ENCODE peak calls at places on chromosome 1, in five cellular contexts. Q is ovary, X is astrocyte of the cerebellum, H is HCT116, C is kidney. P is an unnamed sample.

GRCh38 chr1:214957330-214958137 is 125.0 kb upstream of the KCNK2 start:
- DNase-seq in Q (no peak), X (peak), H (no peak), C (no peak), P (no peak)

GRCh38 chr1:243455760-243456651 is 200.2 kb downstream of the SDCCAG8 start:
- DNase-seq in Q (no peak), X (no peak), H (no peak), C (no peak), P (no peak)

GRCh38 chr1:119294728-119295127 is 73.9 kb upstream of the HAO2 start:
- DNase-seq in Q (no peak), X (no peak), H (no peak), C (no peak), P (no peak)

GRCh38 chr1:20701847-20702246 is 16.0 kb downstream of the KIF17 start:
- DNase-seq in Q (no peak), X (no peak), H (no peak), C (no peak), P (no peak)

GRCh38 chr1:191876631-191877030 is 281.6 kb upstream of the RGS18 start:
- DNase-seq in Q (no peak), X (no peak), H (no peak), C (no peak), P (no peak)

GRCh38 chr1:7110306-7110705 is 325.1 kb downstream of the CAMTA1 start:
- DNase-seq in Q (no peak), X (no peak), H (no peak), C (no peak), P (no peak)

GRCh38 chr1:15352122-15352957 is 57.3 kb upstream of the EFHD2 start:
- DNase-seq in Q (no peak), X (no peak), H (peak), C (peak), P (peak)

GRCh38 chr1:53069663-53070327 is 7.8 kb downstream of the PODN start:
- DNase-seq in Q (no peak), X (no peak), H (no peak), C (peak), P (no peak)

GRCh38 chr1:25064465-25065238 is 134.6 kb upstream of the RUNX3 start:
- DNase-seq in Q (no peak), X (no peak), H (no peak), C (peak), P (peak)

GRCh38 chr1:59083946-59084865 is 212.7 kb upstream of the FGGY start:
- DNase-seq in Q (no peak), X (no peak), H (no peak), C (peak), P (no peak)

GRCh38 chr1:153613406-153613805 is 469 bp upstream of the S100A16 start:
- DNase-seq in Q (no peak), X (no peak), H (no peak), C (peak), P (no peak)

GRCh38 chr1:153615406-153615805 is 719 bp downstream of the S100A14 start:
- DNase-seq in Q (no peak), X (no peak), H (no peak), C (peak), P (no peak)

GRCh38 chr1:153614906-153615305 is 1.2 kb downstream of the S100A14 start:
- DNase-seq in Q (no peak), X (no peak), H (no peak), C (peak), P (no peak)

GRCh38 chr1:153612755-153613331 is at the start of gene S100A16:
- DNase-seq in Q (peak), X (no peak), H (peak), C (peak), P (no peak)

DNA sequence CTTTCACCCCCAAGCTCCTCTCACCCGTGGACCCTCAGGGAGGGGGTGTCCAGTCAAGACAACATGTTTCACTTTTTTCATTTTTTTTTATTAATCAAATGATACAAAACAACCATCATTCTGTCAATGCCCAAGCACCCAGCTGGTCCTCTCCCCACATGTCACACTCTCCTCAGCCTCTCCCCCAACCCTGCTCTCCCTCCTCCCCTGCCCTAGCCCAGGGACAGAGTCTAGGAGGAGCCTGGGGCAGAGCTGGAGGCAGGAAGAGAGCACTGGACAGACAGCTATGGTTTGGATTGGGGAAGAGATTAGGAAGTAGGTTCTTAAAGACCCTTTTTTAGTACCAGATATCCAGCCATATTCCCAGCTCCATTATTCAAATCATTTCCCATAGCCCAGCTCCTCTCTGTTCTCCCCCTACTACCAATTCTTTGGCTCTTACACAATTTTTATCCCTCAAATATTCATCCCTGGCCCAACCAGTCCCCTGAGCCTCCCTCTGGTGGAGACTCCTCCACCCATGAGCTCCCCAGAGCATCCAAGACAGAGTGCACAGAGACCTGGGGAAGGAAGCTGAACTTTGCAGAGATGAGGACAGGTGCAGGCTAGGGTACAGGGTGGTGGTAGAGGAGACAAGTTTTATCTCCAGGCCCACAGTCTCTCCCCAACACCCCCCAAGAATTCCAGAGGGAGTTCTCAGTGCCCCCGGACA is 1.4 kb upstream of the S100A16 start:
- DNase-seq in Q (no peak), X (no peak), H (no peak), C (peak), P (no peak)
- TF ChIP-seq CTCF in Q (no peak), X (peak), H (no peak), C (no peak), P (no peak)

DNA sequence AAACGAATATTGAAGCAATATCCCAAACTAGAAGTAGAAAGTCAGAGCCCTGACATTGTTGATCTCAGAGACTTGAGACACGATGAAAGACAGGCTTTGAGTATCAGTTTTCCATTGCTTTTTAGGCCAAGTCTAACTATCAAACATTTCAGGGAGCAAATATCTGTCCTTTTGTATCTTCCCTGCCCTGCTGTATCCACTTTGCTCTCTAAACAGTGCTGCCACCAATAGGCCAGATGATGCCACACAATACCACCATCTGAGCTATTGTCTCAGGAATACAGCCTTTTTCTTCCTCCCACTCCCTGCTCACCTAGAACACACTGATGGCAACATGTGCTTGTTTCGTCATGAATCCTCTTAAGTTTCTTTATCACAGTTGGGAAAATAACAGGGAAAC is 62.6 kb upstream of the SPAG17 start:
- DNase-seq in Q (no peak), X (no peak), H (peak), C (no peak), P (no peak)
- TF ChIP-seq CTCF in Q (no peak), X (peak), H (peak), C (peak), P (no peak)

GRCh38 chr1:182614796-182615451 is 10.7 kb upstream of the RGS16 start:
- DNase-seq in Q (peak), X (peak), H (no peak), C (peak), P (peak)
- TF ChIP-seq CTCF in Q (no peak), X (no peak), H (no peak), C (no peak), P (no peak)

DNA sequence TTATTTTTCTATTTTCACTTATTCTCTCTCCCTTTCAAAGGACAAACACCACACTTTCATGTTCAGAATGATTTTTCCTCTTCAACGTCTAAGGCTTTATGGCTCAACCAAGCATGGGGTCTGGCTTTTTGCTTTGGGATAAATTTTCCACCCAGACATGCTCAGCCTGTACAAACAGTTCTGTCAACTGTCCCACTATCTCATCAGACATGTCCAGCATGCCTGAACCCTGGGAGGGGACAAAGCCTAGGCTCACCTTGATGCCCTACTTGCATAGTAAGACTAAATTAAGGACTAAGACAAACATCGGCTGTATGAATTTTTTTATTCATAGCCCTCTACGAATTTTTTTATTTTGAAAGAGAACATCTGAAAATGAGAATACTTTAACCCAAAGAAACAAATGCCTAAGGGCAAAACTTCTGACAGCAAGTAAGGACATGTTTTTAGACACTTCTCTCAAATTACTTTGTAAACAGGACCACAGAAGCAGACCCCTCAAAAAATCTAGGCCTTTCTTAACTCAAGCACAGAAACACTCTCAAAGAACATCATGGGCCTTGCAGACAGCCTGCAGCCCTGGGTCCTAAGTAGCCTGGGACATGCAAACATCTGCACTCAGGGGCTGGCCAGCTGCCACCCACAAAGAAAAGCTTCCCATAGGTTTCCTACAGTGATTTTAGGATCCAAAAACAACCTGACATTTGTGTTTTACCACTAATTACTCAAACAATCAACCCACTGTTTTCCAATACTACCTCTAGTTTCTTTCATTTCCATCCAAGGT is 72.3 kb upstream of the PALMD start:
- DNase-seq in Q (peak), X (peak), H (no peak), C (no peak), P (no peak)
- TF ChIP-seq CTCF in Q (no peak), X (no peak), H (no peak), C (no peak), P (no peak)

DNA sequence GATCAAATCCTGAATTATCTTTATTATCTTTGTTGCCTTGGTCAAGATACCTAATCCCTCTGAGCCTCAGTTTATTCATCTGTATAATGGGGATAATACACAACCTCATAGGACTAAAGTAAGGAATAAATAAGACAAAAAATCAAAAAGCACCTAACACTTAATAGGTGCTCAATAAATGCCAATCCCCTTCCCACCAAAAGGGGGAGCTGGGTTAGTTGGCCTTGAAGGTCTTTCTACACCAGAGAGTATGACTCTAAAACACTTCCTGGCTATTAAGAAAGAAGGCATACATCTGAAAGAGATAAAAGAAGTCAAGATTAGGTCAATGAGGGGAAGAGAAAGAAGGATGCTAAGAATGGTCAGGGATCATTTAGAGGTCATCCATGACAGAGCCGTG is 11.1 kb downstream of the VSIG8 start:
- DNase-seq in Q (no peak), X (no peak), H (no peak), C (no peak), P (no peak)
- TF ChIP-seq CTCF in Q (no peak), X (peak), H (no peak), C (no peak), P (no peak)

GRCh38 chr1:240491156-240491555 is 120.8 kb downstream of the GREM2 start:
- DNase-seq in Q (no peak), X (peak), H (no peak), C (no peak), P (no peak)

GRCh38 chr1:240491796-240492195 is 120.2 kb downstream of the GREM2 start:
- DNase-seq in Q (no peak), X (no peak), H (no peak), C (no peak), P (no peak)

GRCh38 chr1:240484804-240485441 is 127.0 kb downstream of the GREM2 start:
- DNase-seq in Q (no peak), X (no peak), H (no peak), C (no peak), P (no peak)

GRCh38 chr1:240486596-240486995 is 125.4 kb downstream of the GREM2 start:
- DNase-seq in Q (no peak), X (no peak), H (no peak), C (no peak), P (no peak)

GRCh38 chr1:240487493-240487892 is 124.5 kb downstream of the GREM2 start:
- DNase-seq in Q (no peak), X (no peak), H (no peak), C (no peak), P (no peak)
- TF ChIP-seq CTCF in Q (no peak), X (no peak), H (no peak), C (no peak), P (no peak)

GRCh38 chr1:18149113-18149641 is 41.6 kb downstream of the IGSF21 start:
- DNase-seq in Q (no peak), X (no peak), H (no peak), C (no peak), P (no peak)
- TF ChIP-seq CTCF in Q (no peak), X (no peak), H (peak), C (no peak), P (no peak)

GRCh38 chr1:233791372-233791703 is 113.1 kb upstream of the SLC35F3 start:
- DNase-seq in Q (no peak), X (no peak), H (no peak), C (no peak), P (no peak)
- TF ChIP-seq CTCF in Q (no peak), X (no peak), H (no peak), C (no peak), P (no peak)